ENCODE peak calls at places on chromosome 4, in seven cellular contexts. H, E, P, Q, G, K and S are unnamed samples.
A peak's percentile ranks its signal among the peaks of the same experiment; 100 is the strongest.

GRCh38 chr4:124526760-124527159 is 185.8 kb downstream of the ANKRD50 start:
- DNase-seq in H (no peak), E (peak; percentile 4), P (no peak), Q (peak; percentile 82), G (no peak), K (no peak), S (no peak)

GRCh38 chr4:185955817-185956542 is 113.0 kb upstream of the TLR3 start:
- DNase-seq in H (no peak), E (no peak), P (no peak), Q (no peak), G (no peak), K (no peak), S (no peak)

GRCh38 chr4:40916218-40916555 is 166.4 kb downstream of the NSUN7 start:
- DNase-seq in H (peak; percentile 73), E (peak; percentile 80), P (no peak), Q (no peak), G (no peak), K (peak; percentile 86), S (no peak)

GRCh38 chr4:38090450-38091246 is 130.4 kb downstream of the PTTG2 start:
- DNase-seq in H (no peak), E (no peak), P (no peak), Q (no peak), G (no peak), K (no peak), S (no peak)

GRCh38 chr4:158130204-158130603 is 42.6 kb downstream of the GASK1B start:
- DNase-seq in H (no peak), E (no peak), P (no peak), Q (no peak), G (no peak), K (no peak), S (no peak)

GRCh38 chr4:1418494-1419285 is 12.4 kb upstream of the NKX1-1 start:
- DNase-seq in H (no peak), E (no peak), P (no peak), Q (no peak), G (peak; percentile 7), K (no peak), S (no peak)

GRCh38 chr4:83112678-83113428 is 1.7 kb downstream of the PLAC8 start:
- DNase-seq in H (peak; percentile 82), E (peak; percentile 48), P (no peak), Q (no peak), G (no peak), K (peak; percentile 78), S (no peak)

GRCh38 chr4:5139141-5139540 is 87.9 kb downstream of the STK32B start:
- DNase-seq in H (no peak), E (no peak), P (no peak), Q (no peak), G (no peak), K (no peak), S (no peak)

GRCh38 chr4:123351713-123352112 is 44.9 kb upstream of the SPRY1 start:
- DNase-seq in H (no peak), E (no peak), P (peak; percentile 78), Q (no peak), G (no peak), K (no peak), S (no peak)

GRCh38 chr4:8215001-8215427 is 15.9 kb downstream of the SH3TC1 start:
- DNase-seq in H (peak; percentile 50), E (peak; percentile 69), P (peak; percentile 88), Q (peak; percentile 20), G (no peak), K (peak; percentile 73), S (no peak)

GRCh38 chr4:168610911-168611530 is 114.2 kb downstream of the PALLD start:
- DNase-seq in H (no peak), E (no peak), P (no peak), Q (no peak), G (no peak), K (peak; percentile 53), S (no peak)

GRCh38 chr4:69710580-69710979 is 49.8 kb downstream of the SULT1B1 start:
- DNase-seq in H (no peak), E (no peak), P (no peak), Q (no peak), G (no peak), K (no peak), S (no peak)

GRCh38 chr4:1342003-1342402 is 5.0 kb upstream of the UVSSA start:
- DNase-seq in H (no peak), E (peak; percentile 9), P (peak; percentile 2), Q (peak; percentile 22), G (no peak), K (peak; percentile 42), S (no peak)

GRCh38 chr4:140659935-140660710 is 91.4 kb upstream of the UCP1 start:
- DNase-seq in H (no peak), E (no peak), P (no peak), Q (no peak), G (no peak), K (peak; percentile 48), S (no peak)

GRCh38 chr4:176053785-176054184 is 11.9 kb upstream of the WDR17 start:
- DNase-seq in H (no peak), E (no peak), P (no peak), Q (no peak), G (no peak), K (no peak), S (no peak)

GRCh38 chr4:110628321-110629213 is 5.7 kb upstream of the PITX2 start:
- DNase-seq in H (no peak), E (no peak), P (peak; percentile 49), Q (no peak), G (no peak), K (no peak), S (no peak)

GRCh38 chr4:60463846-60464502 is 736.2 kb upstream of the ADGRL3 start:
- DNase-seq in H (peak; percentile 9), E (peak; percentile 37), P (no peak), Q (no peak), G (no peak), K (peak; percentile 1), S (no peak)

GRCh38 chr4:179751669-179752068 is 2309.4 kb upstream of the AGA start:
- DNase-seq in H (no peak), E (no peak), P (no peak), Q (no peak), G (no peak), K (no peak), S (no peak)

GRCh38 chr4:89110541-89110985 is 770 bp upstream of the TIGD2 start:
- DNase-seq in H (no peak), E (no peak), P (no peak), Q (no peak), G (no peak), K (no peak), S (no peak)

GRCh38 chr4:8528713-8529112 is 51.5 kb upstream of the GPR78 start:
- DNase-seq in H (peak; percentile 72), E (peak; percentile 81), P (no peak), Q (no peak), G (no peak), K (peak; percentile 82), S (no peak)

GRCh38 chr4:53119685-53120084 is 246.2 kb downstream of the SCFD2 start:
- DNase-seq in H (peak; percentile 73), E (peak; percentile 90), P (no peak), Q (no peak), G (no peak), K (peak; percentile 81), S (no peak)

GRCh38 chr4:153570228-153570973 is 104.2 kb downstream of the TMEM131L start:
- DNase-seq in H (no peak), E (no peak), P (no peak), Q (no peak), G (no peak), K (no peak), S (peak; percentile 23)

GRCh38 chr4:122285285-122285684 is 93.5 kb upstream of the ADAD1 start:
- DNase-seq in H (peak; percentile 18), E (peak; percentile 14), P (no peak), Q (no peak), G (no peak), K (peak; percentile 29), S (no peak)

GRCh38 chr4:37463457-37463856 is 218.9 kb downstream of the NWD2 start:
- DNase-seq in H (no peak), E (no peak), P (no peak), Q (no peak), G (no peak), K (no peak), S (no peak)

GRCh38 chr4:16730522-16730921 is 167.9 kb downstream of the LDB2 start:
- DNase-seq in H (no peak), E (no peak), P (no peak), Q (no peak), G (no peak), K (no peak), S (no peak)

GRCh38 chr4:139728840-139729239 is 63.2 kb downstream of the MGST2 start:
- DNase-seq in H (no peak), E (no peak), P (no peak), Q (no peak), G (no peak), K (no peak), S (no peak)

GRCh38 chr4:102687373-102687981 is 73.3 kb downstream of the MANBA start:
- DNase-seq in H (peak; percentile 42), E (peak; percentile 53), P (no peak), Q (no peak), G (no peak), K (peak; percentile 75), S (peak; percentile 59)

GRCh38 chr4:2930821-2931764 is 32.1 kb downstream of the NOP14 start:
- DNase-seq in H (no peak), E (no peak), P (peak; percentile 78), Q (no peak), G (no peak), K (no peak), S (no peak)
- TF ChIP-seq CTCF in H (peak; percentile 58), E (peak; percentile 12), P (no peak), Q (peak; percentile 26), G (no peak), K (no peak), S (peak; percentile 9)

GRCh38 chr4:12595986-12596385 is 888.2 kb downstream of the RAB28 start:
- DNase-seq in H (no peak), E (no peak), P (no peak), Q (no peak), G (no peak), K (no peak), S (no peak)
- TF ChIP-seq CTCF in H (peak; percentile 20), E (peak; percentile 26), P (no peak), Q (no peak), G (no peak), K (no peak), S (no peak)

DNA sequence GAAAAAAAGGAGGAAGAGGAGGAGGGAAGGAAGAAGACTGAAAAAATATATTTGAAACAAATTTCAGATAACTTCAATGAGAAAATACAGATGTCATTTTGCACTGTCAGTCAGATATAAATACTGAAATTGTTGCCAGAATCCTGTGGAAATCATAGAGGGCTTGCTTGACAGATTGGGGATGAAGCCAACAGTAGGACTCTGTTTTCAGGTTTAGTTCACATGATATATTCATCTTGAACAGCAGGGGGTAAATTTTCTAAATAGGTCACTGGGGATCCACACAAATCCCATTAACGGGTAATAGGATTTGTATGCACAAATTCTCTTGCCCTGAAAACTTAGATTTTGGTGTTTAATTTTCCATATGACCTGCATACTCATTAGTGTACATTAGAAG is 103.3 kb upstream of the PCDH18 start:
- DNase-seq in H (no peak), E (peak; percentile 74), P (no peak), Q (no peak), G (no peak), K (no peak), S (no peak)
- TF ChIP-seq CTCF in H (no peak), E (no peak), P (no peak), Q (no peak), G (no peak), K (no peak), S (no peak)

DNA sequence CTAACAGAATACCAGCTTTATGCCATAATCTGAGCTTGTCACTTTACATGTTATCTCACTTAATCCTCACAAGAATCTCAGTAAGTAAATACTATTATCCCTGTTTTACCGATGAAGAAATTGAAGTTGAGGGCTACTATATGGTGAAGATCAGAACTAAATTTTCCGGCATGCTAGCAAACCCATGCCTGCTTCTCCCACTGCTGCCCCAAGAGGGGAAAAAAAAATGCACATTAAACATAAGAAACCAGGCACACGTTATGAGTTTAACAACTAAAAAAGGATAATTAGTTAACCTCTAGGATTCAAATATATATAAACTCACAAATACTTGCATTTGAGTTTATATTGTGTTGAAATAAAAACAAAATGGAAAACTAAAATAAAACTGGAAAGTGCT is 10.8 kb downstream of the SLC10A7 start:
- DNase-seq in H (no peak), E (no peak), P (no peak), Q (no peak), G (no peak), K (no peak), S (no peak)
- TF ChIP-seq CTCF in H (peak; percentile 39), E (peak; percentile 48), P (no peak), Q (no peak), G (no peak), K (peak; percentile 34), S (no peak)